ENCODE peak calls at places on chromosomes 4 and X, in four cellular contexts. C is pancreas, G is NCI-H510A treated with DMSO at 0.1 percent for 48 hours, V is GM10248. S is an unnamed sample.

GRCh38 chrX:38561951-38562719 is 793 bp downstream of the TSPAN7 start:
- DNase-seq in C (peak), G (peak), V (peak), S (no peak)

GRCh38 chr4:90174622-90175023 is 47.4 kb downstream of the CCSER1 start:
- DNase-seq in C (peak), G (no peak), V (no peak), S (no peak)

GRCh38 chr4:139239127-139239772 is 40.8 kb downstream of the MGARP start:
- DNase-seq in C (no peak), G (no peak), V (no peak), S (no peak)

GRCh38 chr4:84467601-84468000 is 31.5 kb downstream of the NKX6-1 start:
- DNase-seq in C (no peak), G (no peak), V (no peak), S (no peak)

GRCh38 chr4:152590179-152591031 is 54.5 kb upstream of the FBXW7 start:
- DNase-seq in C (no peak), G (peak), V (no peak), S (no peak)

GRCh38 chr4:52051615-52052474 is 741 bp downstream of the SPATA18 start:
- DNase-seq in C (peak), G (peak), V (peak), S (peak)

GRCh38 chrX:56969559-56969958 is 25.8 kb downstream of the SPIN3 start:
- DNase-seq in C (no peak), G (no peak), V (no peak), S (no peak)

GRCh38 chr4:73919691-73920090 is 50.5 kb downstream of the CXCL1 start:
- DNase-seq in C (no peak), G (no peak), V (no peak), S (no peak)

GRCh38 chr4:86493460-86493859 is 100.7 kb upstream of the PTPN13 start:
- DNase-seq in C (no peak), G (no peak), V (no peak), S (no peak)

GRCh38 chrX:151724563-151725337 is 8.9 kb downstream of the FATE1 start:
- DNase-seq in C (peak), G (no peak), V (no peak), S (no peak)

GRCh38 chrX:2751291-2751690 is 549 bp upstream of the XG start:
- DNase-seq in C (no peak), G (no peak), V (no peak), S (no peak)

GRCh38 chrX:46404774-46405173 is 140.4 kb downstream of the ZNF674 start:
- DNase-seq in C (no peak), G (no peak), V (no peak), S (no peak)

GRCh38 chrX:13293700-13294099 is 26.2 kb downstream of the ATXN3L start:
- DNase-seq in C (no peak), G (peak), V (no peak), S (no peak)

GRCh38 chr4:2734618-2735017 is 21.5 kb downstream of the TNIP2 start:
- DNase-seq in C (no peak), G (no peak), V (no peak), S (no peak)

GRCh38 chr4:127015616-127016015 is 617.1 kb upstream of the INTU start:
- DNase-seq in C (no peak), G (no peak), V (no peak), S (no peak)

GRCh38 chrX:21800344-21800770 is 39.1 kb upstream of the MBTPS2 start:
- DNase-seq in C (no peak), G (no peak), V (no peak), S (no peak)

GRCh38 chr4:21869978-21870745 is 78.4 kb downstream of the KCNIP4 start:
- DNase-seq in C (no peak), G (no peak), V (no peak), S (no peak)

GRCh38 chrX:150074175-150074574 is 135.9 kb upstream of the EOLA2 start:
- DNase-seq in C (no peak), G (no peak), V (no peak), S (no peak)

GRCh38 chr4:2339458-2340271 is 77.8 kb upstream of the MXD4 start:
- DNase-seq in C (no peak), G (no peak), V (no peak), S (no peak)

GRCh38 chr4:143524211-143524610 is 10.7 kb downstream of the SMARCA5 start:
- DNase-seq in C (no peak), G (no peak), V (no peak), S (no peak)

GRCh38 chr4:152032722-152033131 is 271.9 kb upstream of the GATB start:
- DNase-seq in C (no peak), G (no peak), V (no peak), S (no peak)

GRCh38 chrX:119427024-119427794 is 28.1 kb downstream of the SLC25A43 start:
- DNase-seq in C (no peak), G (no peak), V (peak), S (peak)

GRCh38 chr4:140876597-140877364 is 120.6 kb upstream of the TBC1D9 start:
- DNase-seq in C (no peak), G (no peak), V (no peak), S (no peak)

GRCh38 chr4:34293459-34293858 is 1950.9 kb downstream of the ARAP2 start:
- DNase-seq in C (no peak), G (no peak), V (no peak), S (no peak)

S was measured in GM06990.